ENCODE peak calls at places on chromosomes 16 and 17, in ten cellular contexts. M is CD8-positive, alpha-beta T cell; E is ascending aorta; L is cardiac muscle cell; N is fibroblast of lung; H is hepatocyte; O is ovary; I is heart right ventricle; A is heart left ventricle; R is transverse colon. D is an unnamed sample. For H3K36me3, the result is how much of the 10 kb centered on the place peaks cover.

GRCh38 chr16:82694239-82694874 is 67.6 kb downstream of the CDH13 start:
- DNase-seq in M (no peak), E (no peak), L (peak), N (peak), H (no peak), O (no peak), I (no peak), A (no peak), R (no peak), D (no peak)

GRCh38 chr17:8253801-8254200 is 4.7 kb downstream of the PFAS start:
- DNase-seq in M (no peak), E (no peak), L (peak), N (no peak), H (peak), O (no peak), I (no peak), A (peak), R (no peak), D (no peak)

GRCh38 chr16:57051696-57052228 is 40.6 kb upstream of the CPNE2 start:
- DNase-seq in M (no peak), E (no peak), L (no peak), N (no peak), H (no peak), O (no peak), I (no peak), A (no peak), R (no peak), D (no peak)

GRCh38 chr16:15807603-15808009 is 49.2 kb downstream of the MYH11 start:
- DNase-seq in M (no peak), E (peak), L (peak), N (no peak), H (no peak), O (peak), I (no peak), A (peak), R (peak), D (peak)

GRCh38 chr16:64449511-64449910 is 672.4 kb downstream of the CDH11 start:
- DNase-seq in M (no peak), E (no peak), L (no peak), N (no peak), H (no peak), O (no peak), I (no peak), A (no peak), R (no peak), D (no peak)

GRCh38 chr16:68401871-68402747 is 46.2 kb downstream of the SMPD3 start:
- DNase-seq in M (no peak), E (no peak), L (peak), N (peak), H (no peak), O (no peak), I (no peak), A (no peak), R (no peak), D (no peak)

GRCh38 chr16:54077412-54077821 is 209.2 kb downstream of the IRX3 start:
- DNase-seq in M (no peak), E (no peak), L (peak), N (peak), H (no peak), O (no peak), I (no peak), A (no peak), R (no peak), D (no peak)

GRCh38 chr16:50279142-50279865 is 13.0 kb downstream of the ADCY7 start:
- DNase-seq in M (no peak), E (peak), L (peak), N (no peak), H (no peak), O (no peak), I (peak), A (peak), R (peak), D (peak)

GRCh38 chr17:81727324-81728031 is 15.4 kb downstream of the SLC25A10 start:
- DNase-seq in M (no peak), E (no peak), L (no peak), N (no peak), H (no peak), O (no peak), I (no peak), A (no peak), R (peak), D (no peak)

GRCh38 chr17:4944554-4945175 is 3.7 kb downstream of the PFN1 start:
- DNase-seq in M (no peak), E (no peak), L (no peak), N (no peak), H (no peak), O (no peak), I (no peak), A (no peak), R (no peak), D (no peak)

GRCh38 chr16:483351-484075 is 44.0 kb upstream of the CAPN15 start:
- DNase-seq in M (no peak), E (no peak), L (peak), N (no peak), H (peak), O (no peak), I (no peak), A (peak), R (no peak), D (no peak)

GRCh38 chr17:17062356-17062755 is 20.1 kb downstream of the MPRIP start:
- DNase-seq in M (no peak), E (no peak), L (peak), N (no peak), H (no peak), O (no peak), I (no peak), A (no peak), R (no peak), D (peak)

GRCh38 chr17:6639651-6640535 is 618 bp downstream of the KIAA0753 start:
- DNase-seq in M (no peak), E (no peak), L (peak), N (peak), H (peak), O (peak), I (peak), A (peak), R (peak), D (peak)

GRCh38 chr17:45270828-45271418 is 9.0 kb upstream of the SPATA32 start:
- DNase-seq in M (peak), E (no peak), L (peak), N (no peak), H (no peak), O (no peak), I (no peak), A (no peak), R (no peak), D (no peak)

GRCh38 chr17:71032746-71033273 is 863.5 kb downstream of the KCNJ2 start:
- DNase-seq in M (no peak), E (no peak), L (no peak), N (no peak), H (no peak), O (no peak), I (no peak), A (no peak), R (no peak), D (no peak)

DNA sequence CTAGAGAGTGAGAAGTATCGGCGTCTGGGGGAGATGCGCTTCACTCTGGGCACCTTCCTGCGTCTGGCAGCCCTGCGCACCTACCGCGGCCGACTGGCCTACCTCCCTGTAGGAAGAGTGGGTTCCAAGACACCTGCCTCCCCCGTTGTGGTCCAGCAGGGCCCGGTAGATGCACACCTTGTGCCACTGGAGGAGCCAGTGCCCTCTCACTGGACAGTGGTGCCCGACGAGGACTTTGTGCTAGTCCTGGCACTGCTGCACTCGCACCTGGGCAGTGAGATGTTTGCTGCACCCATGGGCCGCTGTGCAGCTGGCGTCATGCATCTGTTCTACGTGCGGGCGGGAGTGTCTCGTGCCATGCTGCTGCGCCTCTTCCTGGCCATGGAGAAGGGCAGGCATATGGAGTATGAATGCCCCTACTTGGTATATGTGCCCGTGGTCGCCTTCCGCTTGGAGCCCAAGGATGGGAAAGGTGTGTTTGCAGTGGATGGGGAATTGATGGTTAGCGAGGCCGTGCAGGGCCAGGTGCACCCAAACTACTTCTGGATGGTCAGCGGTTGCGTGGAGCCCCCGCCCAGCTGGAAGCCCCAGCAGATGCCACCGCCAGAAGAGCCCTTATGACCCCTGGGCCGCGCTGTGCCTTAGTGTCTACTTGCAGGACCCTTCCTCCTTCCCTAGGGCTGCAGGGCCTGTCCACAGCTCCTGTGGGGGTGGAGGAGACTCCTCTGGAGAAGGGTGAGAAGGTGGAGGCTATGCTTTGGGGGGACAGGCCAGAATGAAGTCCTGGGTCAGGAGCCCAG is 2.8 kb downstream of the SPHK1 start:
- DNase-seq in M (no peak), E (no peak), L (no peak), N (no peak), H (no peak), O (no peak), I (no peak), A (no peak), R (no peak), D (no peak)
- TF ChIP-seq CTCF in M (no peak), E (no peak), L (no peak), N (no peak), H (no peak), O (no peak), I (no peak), A (no peak), R (no peak), D (no peak)

DNA sequence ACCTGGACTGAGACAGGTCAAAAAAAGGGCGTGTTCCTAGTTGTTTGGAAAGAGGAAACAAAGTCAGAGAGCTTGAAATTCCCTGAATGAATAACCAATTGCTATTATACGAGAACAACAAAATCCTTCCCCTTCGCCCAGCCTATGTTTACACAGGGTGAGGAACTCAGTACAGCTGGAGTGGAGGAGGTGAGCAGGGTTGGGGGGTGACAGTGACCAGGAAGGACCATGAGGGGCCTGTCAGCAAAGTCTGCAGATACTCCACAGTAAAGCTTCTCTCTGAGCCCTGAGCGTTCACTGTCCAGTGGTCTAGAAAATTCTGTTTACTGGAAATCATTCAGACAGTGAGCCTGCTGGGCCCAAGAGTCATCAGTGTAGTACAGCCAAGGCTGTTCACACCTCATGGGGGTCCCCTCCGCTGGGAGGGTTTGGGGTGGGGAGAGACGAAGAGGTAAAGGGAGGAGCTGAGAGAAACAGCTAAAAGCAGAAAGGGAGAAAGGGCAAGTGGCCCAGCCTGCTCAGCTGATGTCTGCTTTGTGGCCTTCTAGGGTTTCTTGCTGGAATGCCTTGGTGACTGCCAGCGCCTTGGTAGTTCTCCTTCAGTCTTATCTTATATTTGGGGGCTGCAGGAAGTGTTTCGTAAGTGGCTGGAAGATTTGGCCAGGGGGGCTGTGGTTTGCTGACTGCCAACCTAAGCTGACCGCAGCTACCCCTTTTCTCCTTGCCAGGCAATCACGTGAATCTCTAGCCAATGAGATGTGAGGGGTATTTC is 5.7 kb downstream of the DUSP3 start:
- DNase-seq in M (no peak), E (no peak), L (peak), N (no peak), H (no peak), O (no peak), I (no peak), A (peak), R (no peak), D (peak)
- H3K27ac ChIP-seq in M (no peak), E (peak), L (no peak), N (no peak), H (peak), O (no peak), I (peak), A (no peak), R (peak), D (peak)

GRCh38 chr16:21964353-21964752 is 11.2 kb downstream of the UQCRC2 start:
- DNase-seq in M (no peak), E (no peak), L (no peak), N (no peak), H (no peak), O (no peak), I (no peak), A (no peak), R (no peak), D (no peak)
- H3K36me3 ChIP-seq in M (half or more), E (half or more), L (half or more), N (under half), H (under half), O (under half), I (under half), A (half or more), R (under half), D (half or more)

GRCh38 chr16:19135896-19136438 is 22.2 kb downstream of the ITPRIPL2 start:
- DNase-seq in M (no peak), E (no peak), L (no peak), N (peak), H (peak), O (no peak), I (peak), A (peak), R (peak), D (no peak)
- TF ChIP-seq CTCF in M (no peak), E (no peak), L (no peak), N (no peak), H (no peak), O (no peak), I (no peak), A (no peak), R (no peak), D (no peak)

GRCh38 chr17:73635101-73635767 is 9.0 kb downstream of the SDK2 start:
- DNase-seq in M (no peak), E (no peak), L (no peak), N (no peak), H (no peak), O (no peak), I (no peak), A (no peak), R (no peak), D (no peak)
- H3K27ac ChIP-seq in M (no peak), E (no peak), L (no peak), N (no peak), H (no peak), O (no peak), I (no peak), A (no peak), R (no peak), D (no peak)

DNA sequence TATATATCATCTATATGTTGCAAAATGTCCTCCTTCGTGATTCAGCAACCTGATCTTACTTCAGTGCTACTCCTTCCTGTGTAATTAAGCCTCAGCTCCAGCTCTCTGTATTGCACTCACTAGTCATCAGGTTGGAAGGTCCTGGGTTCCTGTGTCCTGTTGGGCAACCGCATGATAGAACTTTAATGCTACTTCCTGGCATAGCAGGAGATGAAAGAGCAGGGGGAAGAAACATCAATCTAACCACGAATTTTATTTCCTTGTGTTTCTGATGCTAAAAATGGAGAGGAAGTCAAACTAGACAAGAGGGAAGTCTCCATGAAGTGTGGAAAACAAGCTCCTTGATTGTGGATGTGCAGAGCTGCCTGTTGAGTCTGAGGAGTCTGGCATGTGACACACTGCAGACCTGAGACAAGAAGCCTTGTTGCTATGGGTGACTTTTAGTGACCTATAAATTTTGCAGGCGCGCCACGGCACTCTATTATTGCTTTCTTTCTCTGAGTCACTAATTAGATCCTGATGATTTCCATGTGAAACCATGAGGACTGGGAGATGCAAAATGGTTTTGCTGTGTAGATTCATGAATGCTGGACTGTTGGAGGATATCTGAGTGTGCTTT is 25.6 kb downstream of the IGSF6 start:
- DNase-seq in M (no peak), E (no peak), L (peak), N (peak), H (peak), O (no peak), I (no peak), A (no peak), R (no peak), D (no peak)
- H3K36me3 ChIP-seq in M (under half), E (under half), L (under half), N (under half), H (under half), O (under half), I (under half), A (under half), R (under half), D (under half)

DNA sequence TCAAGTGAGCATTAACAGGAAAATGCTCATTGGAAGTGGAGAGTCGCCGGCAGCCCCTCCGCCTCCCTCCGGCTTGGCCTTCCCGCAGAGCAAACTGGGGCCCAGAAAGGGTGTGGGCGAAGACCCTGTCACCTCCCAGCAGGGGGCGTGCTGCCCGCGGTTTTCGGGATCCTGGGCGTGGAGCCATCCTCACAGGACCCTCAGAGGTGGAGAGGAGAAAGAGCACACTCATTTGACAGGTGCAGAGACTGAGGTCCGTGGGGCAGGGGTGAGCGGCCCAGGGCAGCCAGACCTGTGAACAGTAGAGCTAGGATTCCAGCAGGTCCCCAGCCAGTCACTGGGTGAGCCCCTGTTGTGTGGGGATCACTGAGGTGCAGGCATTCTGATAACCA is 1002.9 kb downstream of the KCNJ18 start:
- DNase-seq in M (no peak), E (no peak), L (no peak), N (no peak), H (no peak), O (no peak), I (no peak), A (no peak), R (no peak), D (no peak)
- TF ChIP-seq CTCF in M (no peak), E (no peak), L (no peak), N (no peak), H (no peak), O (no peak), I (no peak), A (no peak), R (no peak), D (no peak)

D was measured in tibial artery.